ENCODE peak calls at places on chromosome 7, in five cellular contexts. K is heart right ventricle, O is brain microvascular endothelial cell, D is psoas muscle, F is ascending aorta. V is an unnamed sample.

GRCh38 chr7:81260152-81260551 is 341.3 kb upstream of the SEMA3C start:
- DNase-seq in K (no peak), O (no peak), D (no peak), F (no peak), V (no peak)

GRCh38 chr7:144474800-144475521 is 71.5 kb upstream of the NOBOX start:
- DNase-seq in K (no peak), O (no peak), D (no peak), F (no peak), V (no peak)

GRCh38 chr7:100488333-100489095 is 4.8 kb downstream of the NYAP1 start:
- DNase-seq in K (no peak), O (no peak), D (no peak), F (no peak), V (no peak)

GRCh38 chr7:148286150-148286549 is 304.4 kb upstream of the C7orf33 start:
- DNase-seq in K (no peak), O (peak), D (no peak), F (no peak), V (no peak)

GRCh38 chr7:148714498-148714897 is 15.8 kb downstream of the CUL1 start:
- DNase-seq in K (no peak), O (no peak), D (no peak), F (no peak), V (no peak)

GRCh38 chr7:118245267-118246040 is 20.9 kb downstream of the ANKRD7 start:
- DNase-seq in K (no peak), O (no peak), D (no peak), F (no peak), V (no peak)

GRCh38 chr7:98119257-98119918 is 12.7 kb downstream of the LMTK2 start:
- DNase-seq in K (no peak), O (peak), D (no peak), F (no peak), V (no peak)

GRCh38 chr7:139730746-139731612 is 46.8 kb downstream of the HIPK2 start:
- DNase-seq in K (peak), O (peak), D (no peak), F (peak), V (no peak)

GRCh38 chr7:34019431-34019830 is 114.1 kb downstream of the BMPER start:
- DNase-seq in K (no peak), O (no peak), D (peak), F (no peak), V (no peak)

GRCh38 chr7:86559096-86559495 is 84.6 kb upstream of the GRM3 start:
- DNase-seq in K (no peak), O (no peak), D (no peak), F (no peak), V (no peak)

GRCh38 chr7:77284633-77285032 is 85.0 kb upstream of the FGL2 start:
- DNase-seq in K (no peak), O (no peak), D (no peak), F (no peak), V (no peak)

GRCh38 chr7:84264341-84264740 is 69.8 kb upstream of the SEMA3A start:
- DNase-seq in K (no peak), O (no peak), D (no peak), F (no peak), V (no peak)

GRCh38 chr7:29878081-29878688 is 71.9 kb downstream of the WIPF3 start:
- DNase-seq in K (no peak), O (peak), D (no peak), F (no peak), V (no peak)

GRCh38 chr7:137882806-137883205 is 36.0 kb upstream of the DGKI start:
- DNase-seq in K (no peak), O (peak), D (no peak), F (no peak), V (no peak)

GRCh38 chr7:15581352-15581951 is 19.6 kb upstream of the AGMO start:
- DNase-seq in K (no peak), O (no peak), D (no peak), F (no peak), V (no peak)

DNA sequence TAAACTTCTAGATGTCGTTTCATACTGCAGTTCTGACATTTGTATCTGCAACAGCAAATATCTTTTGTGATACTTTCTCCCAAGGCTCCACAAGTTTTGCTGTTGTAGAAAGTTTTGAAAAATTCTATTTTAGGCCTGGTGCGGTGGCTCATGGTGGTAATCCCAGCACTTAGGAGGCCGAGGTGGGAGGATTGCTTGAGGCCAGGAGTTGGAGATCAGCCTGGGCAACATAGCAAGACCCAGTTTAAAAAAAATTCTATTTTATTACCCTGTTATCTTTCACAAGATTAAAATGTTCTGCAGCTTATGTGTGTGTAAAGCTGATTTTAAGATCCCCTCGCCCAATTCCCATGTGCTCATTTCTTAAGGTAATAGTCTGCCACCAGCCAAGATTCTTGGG is 1.4 kb downstream of the SND1 start:
- DNase-seq in K (no peak), O (no peak), D (no peak), F (no peak), V (no peak)
- H3K4me3 ChIP-seq in K (peak), O (peak), D (peak), F (peak), V (peak)

GRCh38 chr7:5423844-5424688 is 432 bp upstream of the TNRC18 start:
- DNase-seq in K (peak), O (peak), D (peak), F (peak), V (peak)
- H3K27ac ChIP-seq in K (peak), O (peak), D (peak), F (peak), V (peak)

DNA sequence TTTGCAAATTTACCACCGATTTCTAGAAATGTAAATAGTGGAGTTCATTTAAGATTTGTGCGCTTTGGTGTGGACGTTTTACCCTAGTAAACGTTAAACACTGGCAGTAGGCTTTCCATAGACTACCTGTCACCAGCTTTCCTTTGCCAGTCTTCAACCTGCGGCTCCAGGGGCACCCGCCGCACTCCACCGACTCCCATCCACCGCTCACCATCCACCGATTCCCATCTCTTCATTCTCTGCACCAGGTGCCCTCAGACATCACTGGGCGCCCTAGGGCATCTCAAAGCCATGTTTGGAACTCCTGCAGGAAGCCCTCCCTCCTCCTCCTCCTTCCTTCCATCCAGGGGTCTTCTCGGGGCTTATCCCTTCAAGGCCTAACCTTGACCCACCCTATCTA is 1.4 kb upstream of the AP5Z1 start:
- DNase-seq in K (no peak), O (no peak), D (no peak), F (no peak), V (no peak)
- TF ChIP-seq CTCF in K (no peak), O (no peak), D (no peak), F (no peak), V (no peak)

DNA sequence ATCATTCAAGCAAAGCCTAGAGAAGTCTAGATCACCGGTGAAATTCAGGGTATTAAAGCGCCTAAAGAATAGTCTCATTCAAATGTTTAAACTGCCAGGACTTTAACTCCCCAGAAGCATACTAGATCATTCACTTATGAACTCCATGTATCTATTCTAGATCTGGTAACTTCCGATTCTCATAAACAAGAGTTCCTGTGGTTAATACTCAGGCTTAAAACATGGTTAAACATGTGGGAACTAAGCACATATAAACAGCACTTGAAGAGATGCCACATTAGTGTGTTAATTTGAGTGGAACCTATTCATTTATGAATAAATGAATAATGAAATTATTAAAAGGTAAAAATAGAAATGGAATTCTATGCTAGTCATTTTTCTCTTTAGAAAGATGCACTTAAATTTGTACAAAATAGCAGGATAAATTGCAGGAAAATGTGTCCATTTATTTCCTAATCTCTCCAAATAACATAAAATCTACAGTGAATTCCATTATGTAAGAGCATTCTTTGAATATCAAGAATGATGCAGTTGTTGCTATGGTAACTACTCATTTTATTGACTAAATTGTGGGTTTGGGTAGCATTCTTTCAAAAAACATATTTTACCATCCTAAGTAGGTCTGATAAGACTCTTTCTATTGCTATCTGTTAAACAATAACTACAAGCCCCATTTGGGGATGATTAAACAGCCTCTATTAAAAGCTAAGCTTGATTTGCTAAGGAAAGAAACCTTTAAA is 147.6 kb upstream of the TMEM168 start:
- DNase-seq in K (no peak), O (no peak), D (no peak), F (no peak), V (no peak)
- H3K4me3 ChIP-seq in K (peak), O (no peak), D (peak), F (no peak), V (peak)

GRCh38 chr7:6161463-6162330 is 110.7 kb downstream of the CYTH3 start:
- DNase-seq in K (no peak), O (no peak), D (no peak), F (no peak), V (no peak)
- H3K27ac ChIP-seq in K (peak), O (no peak), D (peak), F (peak), V (no peak)

V was measured in kidney.